ENCODE peak calls at places on chromosome 21, in nine cellular contexts. One of them, this sample, is unnamed.

GRCh38 chr21:30838536-30838935 is 9.0 kb upstream of the KRTAP7-1 start:
- DNase-seq in A549: no peak
- DNase-seq in GM23338: no peak
- DNase-seq in HCT116: no peak
- DNase-seq in SK-N-SH: no peak
- DNase-seq in HepG2: no peak
- DNase-seq in GM12878: no peak
- DNase-seq in K562: no peak
- DNase-seq in HL-60: no peak
- DNase-seq in this sample: no peak

GRCh38 chr21:35909456-35910178 is 150.7 kb downstream of the SETD4 start:
- DNase-seq in A549: no peak
- DNase-seq in GM23338: peak
- DNase-seq in HCT116: no peak
- DNase-seq in SK-N-SH: no peak
- DNase-seq in HepG2: no peak
- DNase-seq in GM12878: no peak
- DNase-seq in K562: peak
- DNase-seq in HL-60: no peak
- DNase-seq in this sample: no peak

GRCh38 chr21:39182484-39183271 is 573 bp downstream of the PSMG1 start:
- DNase-seq in A549: no peak
- DNase-seq in GM23338: no peak
- DNase-seq in HCT116: no peak
- DNase-seq in SK-N-SH: no peak
- DNase-seq in HepG2: no peak
- DNase-seq in GM12878: no peak
- DNase-seq in K562: peak
- DNase-seq in HL-60: no peak
- DNase-seq in this sample: no peak

GRCh38 chr21:16794944-16795343 is 717.9 kb upstream of the CXADR start:
- DNase-seq in A549: peak
- DNase-seq in GM23338: no peak
- DNase-seq in HCT116: no peak
- DNase-seq in SK-N-SH: no peak
- DNase-seq in HepG2: peak
- DNase-seq in GM12878: no peak
- DNase-seq in K562: no peak
- DNase-seq in HL-60: no peak
- DNase-seq in this sample: peak

GRCh38 chr21:39084979-39085729 is 98.1 kb downstream of the PSMG1 start:
- DNase-seq in A549: no peak
- DNase-seq in GM23338: no peak
- DNase-seq in HCT116: no peak
- DNase-seq in SK-N-SH: no peak
- DNase-seq in HepG2: peak
- DNase-seq in GM12878: no peak
- DNase-seq in K562: no peak
- DNase-seq in HL-60: no peak
- DNase-seq in this sample: no peak

GRCh38 chr21:28445081-28445830 is 547.4 kb downstream of the LTN1 start:
- DNase-seq in A549: no peak
- DNase-seq in GM23338: no peak
- DNase-seq in HCT116: no peak
- DNase-seq in SK-N-SH: no peak
- DNase-seq in HepG2: no peak
- DNase-seq in GM12878: no peak
- DNase-seq in K562: no peak
- DNase-seq in HL-60: no peak
- DNase-seq in this sample: no peak

GRCh38 chr21:14120091-14120734 is 90.5 kb downstream of the LIPI start:
- DNase-seq in A549: no peak
- DNase-seq in GM23338: peak
- DNase-seq in HCT116: no peak
- DNase-seq in SK-N-SH: peak
- DNase-seq in HepG2: peak
- DNase-seq in GM12878: peak
- DNase-seq in K562: peak
- DNase-seq in HL-60: peak
- DNase-seq in this sample: peak

GRCh38 chr21:32771134-32771523 is 426 bp downstream of the PAXBP1 start:
- DNase-seq in A549: peak
- DNase-seq in GM23338: peak
- DNase-seq in HCT116: no peak
- DNase-seq in SK-N-SH: peak
- DNase-seq in HepG2: peak
- DNase-seq in GM12878: no peak
- DNase-seq in K562: peak
- DNase-seq in HL-60: no peak
- DNase-seq in this sample: no peak

GRCh38 chr21:45534591-45535331 is 7.5 kb downstream of the SLC19A1 start:
- DNase-seq in A549: no peak
- DNase-seq in GM23338: no peak
- DNase-seq in HCT116: no peak
- DNase-seq in SK-N-SH: peak
- DNase-seq in HepG2: no peak
- DNase-seq in GM12878: no peak
- DNase-seq in K562: no peak
- DNase-seq in HL-60: no peak
- DNase-seq in this sample: no peak
- TF ChIP-seq REST in A549: no peak
- TF ChIP-seq REST in GM23338: no peak
- TF ChIP-seq REST in HCT116: no peak
- TF ChIP-seq REST in SK-N-SH: no peak
- TF ChIP-seq REST in HepG2: no peak
- TF ChIP-seq REST in GM12878: no peak
- TF ChIP-seq REST in K562: no peak
- TF ChIP-seq REST in HL-60: no peak
- TF ChIP-seq REST in this sample: no peak

GRCh38 chr21:43339668-43340067 is 87.3 kb downstream of the SIK1 start:
- DNase-seq in A549: no peak
- DNase-seq in GM23338: no peak
- DNase-seq in HCT116: no peak
- DNase-seq in SK-N-SH: no peak
- DNase-seq in HepG2: no peak
- DNase-seq in GM12878: no peak
- DNase-seq in K562: no peak
- DNase-seq in HL-60: no peak
- DNase-seq in this sample: no peak

GRCh38 chr21:43338951-43339350 is 88.0 kb downstream of the SIK1 start:
- DNase-seq in A549: no peak
- DNase-seq in GM23338: no peak
- DNase-seq in HCT116: no peak
- DNase-seq in SK-N-SH: no peak
- DNase-seq in HepG2: no peak
- DNase-seq in GM12878: no peak
- DNase-seq in K562: no peak
- DNase-seq in HL-60: no peak
- DNase-seq in this sample: no peak

GRCh38 chr21:43341349-43342163 is 85.4 kb downstream of the SIK1 start:
- DNase-seq in A549: peak
- DNase-seq in GM23338: no peak
- DNase-seq in HCT116: no peak
- DNase-seq in SK-N-SH: no peak
- DNase-seq in HepG2: no peak
- DNase-seq in GM12878: no peak
- DNase-seq in K562: no peak
- DNase-seq in HL-60: no peak
- DNase-seq in this sample: no peak

GRCh38 chr21:43342301-43342881 is 84.5 kb downstream of the SIK1 start:
- DNase-seq in A549: no peak
- DNase-seq in GM23338: no peak
- DNase-seq in HCT116: no peak
- DNase-seq in SK-N-SH: no peak
- DNase-seq in HepG2: no peak
- DNase-seq in GM12878: no peak
- DNase-seq in K562: no peak
- DNase-seq in HL-60: no peak
- DNase-seq in this sample: no peak

DNA sequence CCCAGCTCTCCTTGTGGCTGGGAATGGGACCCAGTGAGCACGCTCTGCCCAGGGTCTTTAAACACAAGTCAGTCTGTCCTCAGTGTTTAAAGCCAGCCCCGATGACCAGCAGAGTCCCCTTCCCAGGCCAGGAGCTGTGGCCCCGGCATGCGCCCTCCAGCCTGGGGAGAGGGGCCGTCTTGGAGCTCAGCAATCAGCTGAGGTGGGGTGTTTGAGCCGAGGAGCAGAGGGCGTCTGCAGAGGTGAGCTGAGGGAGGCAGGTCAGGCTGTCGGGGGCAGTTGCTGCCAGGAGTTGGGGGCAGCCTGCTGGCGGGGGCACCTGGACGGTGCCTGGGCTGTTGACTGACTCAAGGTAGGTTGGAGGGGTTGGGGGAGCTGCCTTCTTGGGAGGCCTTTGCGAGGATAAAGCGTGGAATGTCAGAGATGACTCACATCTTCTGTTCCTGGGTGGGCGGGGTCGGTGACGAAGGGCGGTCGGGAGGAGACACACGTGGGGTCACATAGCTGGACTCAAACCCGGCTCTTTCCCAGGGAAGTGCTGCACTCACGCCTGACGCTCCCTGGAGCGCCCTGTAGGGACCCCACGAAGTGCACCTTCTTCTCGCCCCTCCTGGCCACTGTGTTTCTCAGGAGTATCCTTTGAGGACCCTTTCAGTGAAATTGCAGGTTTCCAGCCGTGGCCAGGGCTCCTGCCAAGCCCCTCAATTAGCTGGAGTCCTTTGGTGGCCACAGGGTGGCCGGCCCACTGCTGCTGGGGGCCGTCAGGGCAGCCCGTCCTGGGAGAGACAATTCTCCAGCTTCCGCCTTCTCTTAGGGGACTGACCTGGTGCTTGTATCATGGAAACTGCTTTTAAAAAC is 86.2 kb downstream of the SIK1 start:
- DNase-seq in A549: peak
- DNase-seq in GM23338: no peak
- DNase-seq in HCT116: peak
- DNase-seq in SK-N-SH: no peak
- DNase-seq in HepG2: no peak
- DNase-seq in GM12878: no peak
- DNase-seq in K562: peak
- DNase-seq in HL-60: no peak
- DNase-seq in this sample: no peak
- TF ChIP-seq REST in A549: no peak
- TF ChIP-seq REST in GM23338: no peak
- TF ChIP-seq REST in HCT116: no peak
- TF ChIP-seq REST in SK-N-SH: no peak
- TF ChIP-seq REST in HepG2: no peak
- TF ChIP-seq REST in GM12878: no peak
- TF ChIP-seq REST in K562: no peak
- TF ChIP-seq REST in HL-60: no peak
- TF ChIP-seq REST in this sample: no peak

GRCh38 chr21:26958792-26959191 is 8.1 kb downstream of the ADAMTS5 start:
- DNase-seq in A549: no peak
- DNase-seq in GM23338: no peak
- DNase-seq in HCT116: no peak
- DNase-seq in SK-N-SH: no peak
- DNase-seq in HepG2: no peak
- DNase-seq in GM12878: no peak
- DNase-seq in K562: no peak
- DNase-seq in HL-60: no peak
- DNase-seq in this sample: no peak

GRCh38 chr21:26956216-26956615 is 10.7 kb downstream of the ADAMTS5 start:
- DNase-seq in A549: no peak
- DNase-seq in GM23338: no peak
- DNase-seq in HCT116: no peak
- DNase-seq in SK-N-SH: no peak
- DNase-seq in HepG2: no peak
- DNase-seq in GM12878: no peak
- DNase-seq in K562: no peak
- DNase-seq in HL-60: no peak
- DNase-seq in this sample: no peak

GRCh38 chr21:26949830-26950229 is 17.1 kb downstream of the ADAMTS5 start:
- DNase-seq in A549: no peak
- DNase-seq in GM23338: no peak
- DNase-seq in HCT116: no peak
- DNase-seq in SK-N-SH: no peak
- DNase-seq in HepG2: no peak
- DNase-seq in GM12878: no peak
- DNase-seq in K562: no peak
- DNase-seq in HL-60: no peak
- DNase-seq in this sample: no peak

GRCh38 chr21:26952274-26953066 is 14.4 kb downstream of the ADAMTS5 start:
- DNase-seq in A549: no peak
- DNase-seq in GM23338: peak
- DNase-seq in HCT116: no peak
- DNase-seq in SK-N-SH: no peak
- DNase-seq in HepG2: no peak
- DNase-seq in GM12878: no peak
- DNase-seq in K562: no peak
- DNase-seq in HL-60: no peak
- DNase-seq in this sample: no peak

GRCh38 chr21:26954591-26955214 is 12.2 kb downstream of the ADAMTS5 start:
- DNase-seq in A549: no peak
- DNase-seq in GM23338: no peak
- DNase-seq in HCT116: no peak
- DNase-seq in SK-N-SH: no peak
- DNase-seq in HepG2: no peak
- DNase-seq in GM12878: no peak
- DNase-seq in K562: no peak
- DNase-seq in HL-60: no peak
- DNase-seq in this sample: no peak
- TF ChIP-seq REST in A549: no peak
- TF ChIP-seq REST in GM23338: no peak
- TF ChIP-seq REST in HCT116: no peak
- TF ChIP-seq REST in SK-N-SH: no peak
- TF ChIP-seq REST in HepG2: no peak
- TF ChIP-seq REST in GM12878: no peak
- TF ChIP-seq REST in K562: no peak
- TF ChIP-seq REST in HL-60: no peak
- TF ChIP-seq REST in this sample: no peak

GRCh38 chr21:42101246-42101645 is 30.1 kb downstream of the UMODL1 start:
- DNase-seq in A549: no peak
- DNase-seq in GM23338: no peak
- DNase-seq in HCT116: no peak
- DNase-seq in SK-N-SH: no peak
- DNase-seq in HepG2: no peak
- DNase-seq in GM12878: no peak
- DNase-seq in K562: no peak
- DNase-seq in HL-60: no peak
- DNase-seq in this sample: no peak

GRCh38 chr21:42097860-42098259 is 26.7 kb downstream of the UMODL1 start:
- DNase-seq in A549: peak
- DNase-seq in GM23338: no peak
- DNase-seq in HCT116: peak
- DNase-seq in SK-N-SH: no peak
- DNase-seq in HepG2: peak
- DNase-seq in GM12878: no peak
- DNase-seq in K562: no peak
- DNase-seq in HL-60: no peak
- DNase-seq in this sample: peak

GRCh38 chr21:42096593-42096992 is 25.5 kb downstream of the UMODL1 start:
- DNase-seq in A549: no peak
- DNase-seq in GM23338: no peak
- DNase-seq in HCT116: no peak
- DNase-seq in SK-N-SH: no peak
- DNase-seq in HepG2: no peak
- DNase-seq in GM12878: no peak
- DNase-seq in K562: no peak
- DNase-seq in HL-60: no peak
- DNase-seq in this sample: no peak

GRCh38 chr21:42097274-42097673 is 26.2 kb downstream of the UMODL1 start:
- DNase-seq in A549: no peak
- DNase-seq in GM23338: no peak
- DNase-seq in HCT116: no peak
- DNase-seq in SK-N-SH: no peak
- DNase-seq in HepG2: no peak
- DNase-seq in GM12878: no peak
- DNase-seq in K562: no peak
- DNase-seq in HL-60: no peak
- DNase-seq in this sample: peak

DNA sequence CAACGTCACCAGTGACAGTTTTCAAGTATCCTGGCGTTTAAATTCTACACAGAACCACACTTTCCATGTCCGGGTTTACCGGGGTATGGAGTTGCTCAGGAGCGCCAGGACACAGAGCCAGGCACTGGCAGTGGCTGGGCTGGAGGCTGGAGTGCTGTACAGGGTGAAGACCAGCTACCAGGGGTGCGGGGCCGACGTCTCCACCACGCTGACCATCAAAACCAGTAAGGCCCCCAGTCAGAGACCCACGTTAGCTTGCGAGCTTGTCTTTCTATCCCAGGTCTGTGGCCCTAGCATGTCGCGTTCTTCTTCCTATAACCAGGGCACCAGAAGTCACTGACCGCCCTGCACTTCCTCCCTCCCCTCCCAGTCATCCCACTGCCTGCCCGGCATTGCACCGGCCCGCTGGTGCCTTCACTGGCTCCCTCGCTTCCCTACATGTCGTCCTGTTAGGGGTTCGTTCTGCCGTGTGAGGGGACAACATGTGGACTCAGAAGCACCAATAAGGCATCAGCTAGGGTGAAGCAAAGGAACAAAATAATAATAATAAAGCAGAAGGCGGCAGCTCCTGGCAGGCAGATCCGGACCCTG is 27.9 kb downstream of the UMODL1 start:
- DNase-seq in A549: no peak
- DNase-seq in GM23338: no peak
- DNase-seq in HCT116: no peak
- DNase-seq in SK-N-SH: no peak
- DNase-seq in HepG2: no peak
- DNase-seq in GM12878: no peak
- DNase-seq in K562: no peak
- DNase-seq in HL-60: no peak
- DNase-seq in this sample: no peak
- TF ChIP-seq REST in A549: no peak
- TF ChIP-seq REST in GM23338: no peak
- TF ChIP-seq REST in HCT116: no peak
- TF ChIP-seq REST in SK-N-SH: no peak
- TF ChIP-seq REST in HepG2: no peak
- TF ChIP-seq REST in GM12878: no peak
- TF ChIP-seq REST in K562: no peak
- TF ChIP-seq REST in HL-60: no peak
- TF ChIP-seq REST in this sample: no peak